ENCODE peak calls at places on chromosomes 13 and 19, in five cellular contexts. Z, F, Y, K and A are unnamed samples.

GRCh38 chr13:76641056-76641455 is 245.1 kb downstream of the KCTD12 start:
- DNase-seq in Y (no peak), Z (no peak), F (no peak), K (no peak), A (no peak)

GRCh38 chr13:34107814-34108213 is 289.9 kb downstream of the RFC3 start:
- DNase-seq in Z (no peak), F (no peak), K (no peak), Y (no peak), A (no peak)

GRCh38 chr13:37168922-37169321 is 63.5 kb upstream of the CSNK1A1L start:
- DNase-seq in Z (no peak), F (no peak), K (no peak), Y (no peak), A (no peak)

GRCh38 chr19:42919757-42920079 is 2.0 kb upstream of the PSG6 start:
- DNase-seq in F (no peak), Z (no peak), Y (no peak), K (no peak), A (no peak)

GRCh38 chr13:89899302-89900103 is 1448.0 kb upstream of the MIR17HG start:
- DNase-seq in Z (peak), K (no peak), F (no peak), Y (no peak), A (no peak)

GRCh38 chr19:55456347-55456746 is 5.1 kb downstream of the ISOC2 start:
- DNase-seq in Y (no peak), F (no peak), K (no peak), Z (no peak), A (no peak)

GRCh38 chr19:18283338-18283737 is 1.9 kb upstream of the JUND start:
- DNase-seq in Z (no peak), Y (no peak), F (no peak), K (no peak), A (no peak)

GRCh38 chr13:21478881-21479808 is 20.0 kb upstream of the ZDHHC20 start:
- DNase-seq in Y (peak), F (no peak), Z (peak), K (no peak), A (no peak)

GRCh38 chr13:52999093-52999696 is 29.4 kb upstream of the OLFM4 start:
- DNase-seq in F (no peak), Z (no peak), K (no peak), Y (no peak), A (no peak)

GRCh38 chr13:113639661-113640262 is 18.2 kb downstream of the ATP4B start:
- DNase-seq in F (no peak), Z (no peak), Y (peak), K (peak), A (peak)

GRCh38 chr13:80742027-80742426 is 401.1 kb upstream of the SPRY2 start:
- DNase-seq in F (no peak), K (no peak), Y (no peak), Z (no peak), A (no peak)

GRCh38 chr13:43816401-43816889 is 29.7 kb upstream of the ENOX1 start:
- DNase-seq in Z (no peak), Y (no peak), K (no peak), F (no peak), A (no peak)

DNA sequence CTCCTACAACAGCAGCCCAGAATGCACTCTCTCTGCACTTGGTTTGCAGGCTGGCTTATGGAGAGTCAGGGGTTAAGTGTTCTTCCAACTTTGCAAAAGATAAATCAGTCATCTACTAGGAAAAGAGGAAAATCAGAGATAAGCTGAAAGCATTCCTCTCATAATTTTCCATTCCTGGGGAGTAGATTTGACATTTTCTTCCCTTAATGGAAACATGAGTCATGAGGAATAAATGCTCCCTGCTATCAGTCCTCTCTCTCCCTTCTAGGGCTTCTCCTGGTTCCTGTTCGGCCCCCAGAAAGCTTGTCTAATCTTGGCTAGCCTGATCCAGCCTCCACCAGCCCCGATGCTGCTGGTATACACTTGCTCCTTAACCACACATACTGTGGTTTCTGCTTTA is 28.4 kb upstream of the ENOX1 start:
- DNase-seq in Z (no peak), K (no peak), Y (no peak), F (no peak), A (no peak)
- TF ChIP-seq POLR2AphosphoS5 in Z (no peak), K (no peak), Y (no peak), F (no peak), A (no peak)

GRCh38 chr13:109707044-109707794 is 79.2 kb downstream of the IRS2 start:
- DNase-seq in Z (no peak), K (no peak), F (no peak), Y (no peak), A (no peak)
- TF ChIP-seq EP300 in Z (no peak), K (no peak), F (no peak), Y (no peak), A (no peak)

GRCh38 chr13:40590112-40590862 is 76.2 kb downstream of the FOXO1 start:
- DNase-seq in Y (no peak), K (no peak), F (no peak), Z (no peak), A (no peak)
- TF ChIP-seq POLR2A in Y (no peak), K (no peak), F (no peak), Z (no peak), A (no peak)

DNA sequence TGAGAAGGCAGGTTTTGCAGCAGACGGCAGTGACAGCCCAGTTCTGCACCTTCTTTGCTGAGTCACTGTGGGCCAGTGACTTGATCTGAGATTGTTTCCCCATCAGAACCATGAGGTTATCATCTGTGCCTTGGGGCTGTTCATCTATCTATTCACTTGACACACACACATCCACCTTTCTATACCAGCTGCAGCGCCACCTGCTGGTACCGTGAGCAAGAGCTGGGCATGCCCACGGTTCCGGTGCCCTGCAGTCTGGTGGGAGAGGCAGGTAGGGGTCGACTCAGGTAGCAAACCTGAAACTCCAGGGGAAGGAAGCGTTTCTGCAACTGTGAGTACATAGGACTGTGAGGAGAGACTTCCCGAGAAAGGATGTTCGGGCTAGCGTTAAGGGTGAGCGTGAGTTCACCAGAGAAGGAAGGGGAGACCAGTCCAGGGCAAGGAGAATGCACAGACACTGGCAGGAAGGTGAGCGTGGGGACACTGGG is 7.5 kb upstream of the LIN7B start:
- DNase-seq in F (peak), Y (peak), Z (peak), K (no peak), A (no peak)
- TF ChIP-seq POLR2AphosphoS5 in F (no peak), Y (no peak), Z (peak), K (no peak), A (no peak)

GRCh38 chr19:2495130-2495641 is 19.3 kb downstream of the GADD45B start:
- DNase-seq in Y (peak), Z (no peak), K (peak), F (no peak), A (peak)
- TF ChIP-seq EP300 in Y (no peak), Z (no peak), K (peak), F (no peak), A (no peak)

GRCh38 chr19:532578-533484 is 1.3 kb downstream of the CDC34 start:
- DNase-seq in Y (peak), K (peak), F (peak), Z (peak), A (peak)
- TF ChIP-seq POLR2A in Y (no peak), K (no peak), F (no peak), Z (peak), A (no peak)

GRCh38 chr19:35331551-35332214 is 2.7 kb downstream of the CD22 start:
- DNase-seq in Z (no peak), F (no peak), K (no peak), Y (no peak), A (no peak)

GRCh38 chr19:35329323-35329722 is 336 bp downstream of the CD22 start:
- DNase-seq in K (no peak), Z (no peak), F (no peak), Y (no peak), A (no peak)

GRCh38 chr19:35330475-35330874 is 1.5 kb downstream of the CD22 start:
- DNase-seq in K (no peak), Y (peak), F (no peak), Z (no peak), A (no peak)

GRCh38 chr19:35327642-35328041 is 1.3 kb upstream of the CD22 start:
- DNase-seq in Y (no peak), F (no peak), Z (peak), K (no peak), A (no peak)

DNA sequence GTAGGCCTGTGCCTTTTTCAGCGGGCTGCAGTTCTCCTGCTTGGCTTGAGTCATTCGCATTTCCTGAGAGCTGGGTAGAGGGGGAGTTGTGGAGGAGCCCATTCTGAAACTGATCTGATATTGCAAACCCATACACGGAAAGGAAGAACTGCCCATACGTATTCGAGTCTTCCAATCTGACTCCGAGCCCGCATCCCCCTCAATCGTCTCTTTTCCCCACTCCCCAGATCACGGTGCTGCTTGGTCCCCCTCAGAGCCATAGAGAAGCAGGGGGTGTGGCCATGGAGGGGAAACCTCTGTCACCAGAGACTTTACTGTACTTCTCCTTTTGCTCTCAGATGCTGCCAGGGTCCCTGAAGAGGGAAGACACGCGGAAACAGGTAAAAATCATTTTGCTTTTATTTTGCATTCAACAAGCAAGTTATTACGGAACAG is at the start of gene CD22:
- DNase-seq in K (no peak), Y (no peak), Z (no peak), F (no peak), A (no peak)
- TF ChIP-seq POLR2AphosphoS5 in K (no peak), Y (peak), Z (no peak), F (no peak), A (no peak)

DNA sequence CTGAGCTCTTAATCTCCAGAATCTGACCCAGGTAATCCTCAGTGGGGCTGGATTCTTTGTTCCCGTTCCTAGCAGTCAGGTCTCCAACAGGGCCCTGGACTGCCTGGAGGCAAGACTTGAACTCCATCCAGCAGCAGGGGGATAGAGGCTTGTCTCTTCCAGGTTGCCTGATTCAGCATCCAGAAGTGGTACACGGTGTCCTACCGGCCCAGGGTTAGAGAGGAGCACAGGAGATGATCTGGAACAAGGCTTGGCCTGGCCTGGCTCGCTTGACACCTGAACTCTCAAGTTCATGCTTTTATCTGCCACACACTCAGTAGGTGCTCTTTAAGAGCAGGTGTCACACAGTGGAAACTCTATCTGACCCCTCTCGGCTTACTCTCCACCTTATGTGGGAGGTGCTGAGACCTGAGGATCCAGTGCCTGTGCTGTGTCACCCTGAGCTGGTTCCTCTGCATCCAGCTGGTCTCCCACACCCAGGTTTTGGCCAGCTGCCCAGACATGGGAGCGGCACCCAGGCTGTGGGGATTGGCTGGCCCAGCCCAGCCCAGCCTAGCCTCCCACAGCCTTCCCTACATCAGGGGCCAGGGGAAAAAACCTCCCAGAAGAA is at the start of gene CYP4F3:
- DNase-seq in F (no peak), Z (peak), Y (peak), K (no peak), A (peak)
- TF ChIP-seq EP300 in F (no peak), Z (no peak), Y (no peak), K (no peak), A (no peak)

GRCh38 chr13:32060319-32060924 is 28.8 kb downstream of the FRY start:
- DNase-seq in Y (no peak), Z (peak), F (no peak), K (no peak), A (no peak)
- TF ChIP-seq POLR2A in Y (no peak), Z (no peak), F (no peak), K (no peak), A (no peak)

GRCh38 chr19:38658462-38659306 is 11.2 kb downstream of the ACTN4 start:
- DNase-seq in F (no peak), Z (peak), K (peak), Y (peak), A (no peak)

GRCh38 chr19:38657633-38658222 is 10.3 kb downstream of the ACTN4 start:
- DNase-seq in K (no peak), Z (no peak), F (no peak), Y (no peak), A (no peak)

GRCh38 chr19:38654478-38655079 is 7.1 kb downstream of the ACTN4 start:
- DNase-seq in F (no peak), K (no peak), Y (no peak), Z (no peak), A (no peak)

GRCh38 chr19:38655148-38655824 is 7.8 kb downstream of the ACTN4 start:
- DNase-seq in Y (no peak), Z (no peak), F (no peak), K (no peak), A (no peak)

DNA sequence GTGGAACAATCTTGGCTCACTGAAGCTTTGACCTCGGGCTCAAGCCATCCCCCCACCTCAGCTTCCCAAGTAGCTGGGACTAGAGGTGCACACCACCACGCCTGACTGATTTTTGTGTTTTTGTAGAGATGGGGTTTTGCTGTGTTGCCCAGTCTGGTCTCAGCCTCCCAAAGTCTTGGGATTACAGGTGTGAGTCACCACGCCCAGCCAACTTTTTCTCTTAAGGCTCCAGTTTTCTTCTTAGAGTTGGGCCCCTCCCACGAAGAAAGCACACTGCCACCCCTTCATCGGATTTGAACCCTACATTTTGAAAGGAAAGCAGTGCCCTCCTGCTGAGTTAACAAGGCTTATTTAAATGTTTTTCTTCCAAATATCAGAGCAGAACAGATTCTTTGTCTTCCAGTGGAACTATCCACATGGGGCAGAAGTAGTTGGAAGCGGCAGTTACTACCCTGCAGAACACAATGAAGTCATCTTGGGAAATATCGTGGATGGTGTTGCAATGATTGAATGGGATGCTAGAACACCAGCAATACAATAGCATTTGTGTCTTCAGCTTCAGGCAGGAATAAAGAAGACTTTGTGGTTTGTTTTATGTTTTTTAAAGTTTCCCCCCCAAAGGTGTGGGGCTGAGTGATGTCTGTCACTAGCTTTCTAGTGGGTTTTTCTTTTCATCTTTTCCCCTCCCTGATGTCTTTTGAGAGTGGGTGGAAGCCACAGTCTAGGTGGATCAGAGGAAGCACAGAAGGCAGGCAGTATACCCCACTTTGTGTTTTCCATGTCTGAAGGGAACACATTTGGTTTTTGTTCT is 8.9 kb downstream of the ACTN4 start:
- DNase-seq in F (no peak), K (no peak), Y (no peak), Z (peak), A (no peak)
- TF ChIP-seq POLR2AphosphoS5 in F (no peak), K (peak), Y (peak), Z (no peak), A (no peak)